ENCODE peak calls at places on chromosomes 2 and 18, in eight cellular contexts. A is A549, B is Peyer's patch, Z is body of pancreas, L is K562, G is IMR-90, U is HepG2, M is esophagus squamous epithelium. W is an unnamed sample.

GRCh38 chr2:231554327-231554726 is 24.1 kb upstream of the NMUR1 start:
- DNase-seq in A (no peak), B (no peak), Z (no peak), L (no peak), G (no peak), U (no peak), M (no peak), W (no peak)

GRCh38 chr2:209425082-209426071 is 1.5 kb downstream of the MAP2 start:
- DNase-seq in A (peak; percentile 20), B (no peak), Z (peak; percentile 61), L (no peak), G (peak; percentile 41), U (peak; percentile 32), M (no peak), W (no peak)

GRCh38 chr2:241867776-241868420 is 1.6 kb upstream of the RTP5 start:
- DNase-seq in A (no peak), B (peak; percentile 55), Z (peak; percentile 33), L (no peak), G (no peak), U (no peak), M (no peak), W (no peak)

GRCh38 chr2:94956797-94957391 is 68.6 kb upstream of the MAL start:
- DNase-seq in A (peak; percentile 43), B (no peak), Z (peak; percentile 34), L (peak; percentile 44), G (peak; percentile 15), U (peak; percentile 13), M (no peak), W (no peak)

GRCh38 chr18:44651453-44651852 is 29.2 kb upstream of the SETBP1 start:
- DNase-seq in A (peak; percentile 25), B (no peak), Z (peak; percentile 35), L (peak; percentile 47), G (peak; percentile 54), U (no peak), M (no peak), W (no peak)

GRCh38 chr2:16870677-16871076 is 205.0 kb upstream of the CYRIA start:
- DNase-seq in A (no peak), B (no peak), Z (no peak), L (no peak), G (no peak), U (no peak), M (no peak), W (no peak)

GRCh38 chr18:68918216-68918615 is 120.3 kb downstream of the CCDC102B start:
- DNase-seq in A (no peak), B (no peak), Z (no peak), L (no peak), G (no peak), U (no peak), M (no peak), W (no peak)

GRCh38 chr2:189641047-189641446 is 20.2 kb upstream of the ASNSD1 start:
- DNase-seq in A (no peak), B (no peak), Z (no peak), L (no peak), G (no peak), U (no peak), M (no peak), W (no peak)

GRCh38 chr2:20224191-20224715 is 677 bp downstream of the SDC1 start:
- DNase-seq in A (no peak), B (no peak), Z (no peak), L (no peak), G (no peak), U (no peak), M (no peak), W (no peak)

GRCh38 chr2:20222769-20223344 is 2.1 kb downstream of the SDC1 start:
- DNase-seq in A (no peak), B (no peak), Z (no peak), L (no peak), G (no peak), U (no peak), M (no peak), W (no peak)

GRCh38 chr2:20221939-20222768 is 2.8 kb downstream of the SDC1 start:
- DNase-seq in A (no peak), B (no peak), Z (no peak), L (no peak), G (no peak), U (no peak), M (no peak), W (no peak)

GRCh38 chr2:20224716-20225293 is at the start of gene SDC1:
- DNase-seq in A (peak; percentile 81), B (no peak), Z (peak; percentile 59), L (peak; percentile 39), G (peak; percentile 45), U (no peak), M (no peak), W (peak; percentile 44)

DNA sequence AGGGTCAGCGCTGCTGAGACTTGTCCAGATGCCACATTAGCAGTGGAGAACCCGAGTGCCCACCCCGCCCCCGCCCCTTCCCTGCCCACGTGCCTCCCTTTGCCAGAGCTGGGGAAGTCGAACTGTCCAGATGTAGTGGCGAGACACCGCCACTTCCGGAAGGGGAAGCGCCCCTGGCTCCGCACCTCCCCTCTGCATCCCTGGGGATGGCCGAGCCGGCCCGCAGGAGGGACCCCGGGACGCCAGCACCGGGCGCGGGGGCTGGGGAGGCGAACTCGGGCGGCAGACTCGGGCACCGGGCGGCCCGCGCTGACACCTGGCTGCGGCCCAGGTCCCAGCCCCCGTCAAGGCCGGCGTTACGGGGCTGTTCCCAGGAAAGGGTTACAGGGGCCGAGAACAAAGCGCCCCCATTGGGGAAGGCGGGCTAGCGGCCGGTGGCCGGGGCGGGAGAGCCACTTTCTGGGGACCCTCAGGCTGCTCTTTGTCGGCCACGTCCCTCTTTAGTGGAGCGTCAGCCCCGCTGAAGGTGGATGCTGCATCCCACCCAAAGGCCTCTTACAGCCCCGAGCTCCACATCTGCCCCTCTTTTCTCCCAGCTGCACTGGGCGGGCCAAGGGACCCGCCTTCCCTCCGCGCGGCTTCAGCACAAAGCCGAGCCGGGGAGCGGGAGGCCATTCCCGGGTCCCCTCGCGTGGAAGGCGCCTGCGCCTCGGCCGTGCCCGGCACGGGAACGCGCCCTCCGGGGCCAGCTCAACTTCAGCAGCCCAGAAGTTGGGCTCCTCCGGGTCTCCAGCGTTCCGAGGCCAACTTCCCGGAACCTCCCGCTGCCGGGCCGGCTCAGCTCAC is 1.4 kb downstream of the SDC1 start:
- DNase-seq in A (peak; percentile 87), B (no peak), Z (peak; percentile 46), L (no peak), G (peak; percentile 42), U (peak; percentile 61), M (no peak), W (peak; percentile 39)
- TF ChIP-seq POLR2A in A (peak; percentile 72), B (peak; percentile 13), Z (peak; percentile 12), L (no peak), G (no peak), U (no peak), M (no peak), W (no peak)

DNA sequence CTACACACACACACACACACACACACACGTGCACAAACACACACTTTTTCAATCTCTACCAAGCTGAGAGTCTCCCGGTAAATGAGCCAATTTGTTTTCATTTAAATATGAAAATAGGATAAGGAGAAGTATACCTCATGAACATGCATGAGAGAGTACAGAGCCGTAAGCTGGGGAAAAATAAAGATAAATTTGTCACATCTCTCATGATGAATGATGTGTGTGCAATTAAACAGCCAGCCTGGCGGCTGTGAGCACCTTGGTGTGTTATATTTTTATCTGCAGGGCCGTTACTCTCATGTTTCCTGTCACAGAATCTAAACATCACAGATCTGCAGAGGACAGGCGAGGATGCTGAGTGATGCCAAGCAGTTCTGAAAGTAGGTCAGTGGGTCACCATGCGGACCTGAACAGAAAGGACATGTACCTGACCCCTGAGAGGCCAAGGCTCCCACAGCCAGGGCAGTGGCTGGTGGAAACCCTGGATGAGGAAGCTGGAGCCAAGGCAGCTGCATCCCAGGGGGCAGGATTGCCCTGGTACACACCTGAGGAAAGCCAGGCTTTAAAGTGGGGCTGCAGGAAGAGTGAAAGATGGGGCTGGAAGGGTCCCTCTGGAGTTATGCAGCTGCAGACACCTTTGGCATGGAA is 65.0 kb downstream of the PDCL3 start:
- DNase-seq in A (no peak), B (no peak), Z (no peak), L (no peak), G (no peak), U (no peak), M (no peak), W (no peak)
- H3K27ac ChIP-seq in A (no peak overlapping the region), B (no peak overlapping the region), Z (no peak overlapping the region), L (no peak overlapping the region), G (no peak overlapping the region), U (no peak overlapping the region), M (no peak overlapping the region), W (no peak overlapping the region)

GRCh38 chr2:218396688-218397501 is 2.8 kb upstream of the CTDSP1 start:
- DNase-seq in A (peak; percentile 23), B (peak; percentile 87), Z (peak; percentile 88), L (peak; percentile 64), G (peak; percentile 67), U (peak; percentile 62), M (no peak), W (peak; percentile 75)

GRCh38 chr2:218397502-218398436 is 1.9 kb upstream of the CTDSP1 start:
- DNase-seq in A (peak; percentile 65), B (peak; percentile 62), Z (peak; percentile 88), L (peak; percentile 93), G (peak; percentile 60), U (peak; percentile 90), M (no peak), W (peak; percentile 79)

GRCh38 chr2:218400167-218400929 is 680 bp downstream of the CTDSP1 start:
- DNase-seq in A (peak; percentile 41), B (no peak), Z (peak; percentile 49), L (peak; percentile 43), G (no peak), U (no peak), M (no peak), W (peak; percentile 63)

GRCh38 chr2:218399391-218400166 is at the start of gene CTDSP1:
- DNase-seq in A (peak; percentile 86), B (peak; percentile 95), Z (peak; percentile 98), L (peak; percentile 93), G (peak; percentile 96), U (peak; percentile 94), M (peak; percentile 84), W (peak; percentile 97)

DNA sequence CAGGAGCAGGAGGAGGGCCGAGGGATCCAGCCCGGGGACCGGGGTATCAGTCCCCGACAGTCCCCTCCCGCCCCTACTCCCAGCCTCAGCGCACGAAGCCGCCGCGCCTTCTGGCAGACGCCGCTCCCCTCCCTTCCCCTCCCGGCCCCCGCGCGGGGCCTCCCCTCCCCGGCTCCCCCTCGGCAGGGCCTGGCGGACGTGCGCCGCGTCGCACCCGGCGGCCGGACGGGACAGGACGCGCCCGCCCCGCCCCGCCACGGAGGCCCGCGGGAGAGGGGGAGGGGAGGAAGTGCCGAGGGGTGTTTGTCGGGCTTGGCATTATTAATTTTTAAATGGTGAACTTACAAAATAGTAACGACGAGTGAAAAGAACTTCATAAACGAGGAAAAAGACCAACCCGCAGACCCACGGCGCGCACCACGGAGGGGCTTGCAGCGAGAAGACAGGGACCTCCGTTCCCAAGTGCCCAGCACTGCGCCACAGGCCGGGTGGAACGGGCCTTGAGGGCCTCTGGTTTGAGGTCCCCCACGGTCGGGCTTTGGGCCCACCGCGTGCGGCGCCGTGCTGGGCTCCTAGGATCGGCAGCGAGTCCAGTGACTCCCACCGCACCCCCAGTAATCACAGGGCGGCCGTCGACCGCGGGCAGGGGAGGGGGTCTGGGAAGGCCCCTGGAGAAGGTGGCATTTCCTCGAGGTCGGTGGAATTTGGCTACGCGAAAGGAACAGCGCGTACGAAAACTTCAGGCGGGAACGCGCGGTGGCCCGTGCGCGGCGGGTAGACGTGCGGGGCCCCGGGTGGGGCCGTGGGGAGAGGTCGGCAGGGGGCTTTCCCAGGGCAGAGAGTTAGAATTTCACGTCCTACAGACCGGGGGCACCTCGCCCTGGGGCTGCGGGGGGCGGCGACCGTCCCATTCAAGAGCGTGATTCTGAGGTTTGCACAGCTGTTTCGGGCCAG is 954 bp upstream of the CTDSP1 start:
- DNase-seq in A (peak; percentile 41), B (peak; percentile 65), Z (peak; percentile 76), L (peak; percentile 76), G (peak; percentile 45), U (peak; percentile 68), M (no peak), W (peak; percentile 88)
- TF ChIP-seq POLR2A in A (no peak), B (no peak), Z (no peak), L (peak; percentile 63), G (no peak), U (no peak), M (no peak), W (peak; percentile 53)

GRCh38 chr18:77045682-77046081 is 86.9 kb downstream of the MBP start:
- DNase-seq in A (no peak), B (no peak), Z (no peak), L (no peak), G (no peak), U (no peak), M (no peak), W (no peak)

GRCh38 chr18:77043541-77044280 is 88.9 kb downstream of the MBP start:
- DNase-seq in A (no peak), B (no peak), Z (no peak), L (no peak), G (peak; percentile 33), U (no peak), M (no peak), W (no peak)

GRCh38 chr18:77046994-77047393 is 85.6 kb downstream of the MBP start:
- DNase-seq in A (no peak), B (no peak), Z (no peak), L (no peak), G (no peak), U (no peak), M (no peak), W (no peak)

GRCh38 chr18:77046409-77046808 is 86.2 kb downstream of the MBP start:
- DNase-seq in A (no peak), B (no peak), Z (no peak), L (no peak), G (no peak), U (no peak), M (no peak), W (no peak)

GRCh38 chr18:77044866-77045664 is 87.5 kb downstream of the MBP start:
- DNase-seq in A (no peak), B (peak; percentile 43), Z (no peak), L (no peak), G (no peak), U (no peak), M (no peak), W (no peak)
- H3K27ac ChIP-seq in A (no peak overlapping the region), B (no peak overlapping the region), Z (no peak overlapping the region), L (no peak overlapping the region), G (no peak overlapping the region), U (no peak overlapping the region), M (no peak overlapping the region), W (no peak overlapping the region)

W was measured in ovary.